ENCODE peak calls at places on chromosomes 5 and 9, in nine cellular contexts. One of them, this sample, is unnamed.

GRCh38 chr5:88269222-88269771 is 652 bp upstream of the TMEM161B start:
- DNase-seq in A549: peak; percentile 3
- DNase-seq in heart right ventricle: no peak
- DNase-seq in progenitor cell of endocrine pancreas: no peak
- DNase-seq in prostate gland: peak; percentile 8
- DNase-seq in CD4-positive, alpha-beta T cell: no peak
- DNase-seq in lower leg skin: no peak
- DNase-seq in HCT116: no peak
- DNase-seq in pancreas: no peak
- DNase-seq in this sample: no peak

GRCh38 chr5:37777472-37778135 is 62.2 kb downstream of the GDNF start:
- DNase-seq in A549: no peak
- DNase-seq in heart right ventricle: no peak
- DNase-seq in progenitor cell of endocrine pancreas: no peak
- DNase-seq in prostate gland: no peak
- DNase-seq in CD4-positive, alpha-beta T cell: no peak
- DNase-seq in lower leg skin: no peak
- DNase-seq in HCT116: no peak
- DNase-seq in pancreas: no peak
- DNase-seq in this sample: no peak

GRCh38 chr5:55585266-55585610 is 50.5 kb upstream of the PLPP1 start:
- DNase-seq in A549: no peak
- DNase-seq in heart right ventricle: no peak
- DNase-seq in progenitor cell of endocrine pancreas: no peak
- DNase-seq in prostate gland: no peak
- DNase-seq in CD4-positive, alpha-beta T cell: no peak
- DNase-seq in lower leg skin: no peak
- DNase-seq in HCT116: no peak
- DNase-seq in pancreas: no peak
- DNase-seq in this sample: no peak

GRCh38 chr5:100852051-100852450 is 51.0 kb downstream of the ST8SIA4 start:
- DNase-seq in A549: no peak
- DNase-seq in heart right ventricle: no peak
- DNase-seq in progenitor cell of endocrine pancreas: no peak
- DNase-seq in prostate gland: no peak
- DNase-seq in CD4-positive, alpha-beta T cell: no peak
- DNase-seq in lower leg skin: no peak
- DNase-seq in HCT116: no peak
- DNase-seq in pancreas: no peak
- DNase-seq in this sample: no peak

GRCh38 chr9:124282442-124283231 is 24.9 kb downstream of the NEK6 start:
- DNase-seq in A549: no peak
- DNase-seq in heart right ventricle: peak; percentile 75
- DNase-seq in progenitor cell of endocrine pancreas: no peak
- DNase-seq in prostate gland: no peak
- DNase-seq in CD4-positive, alpha-beta T cell: no peak
- DNase-seq in lower leg skin: no peak
- DNase-seq in HCT116: no peak
- DNase-seq in pancreas: no peak
- DNase-seq in this sample: no peak

GRCh38 chr5:90446961-90447360 is 27.6 kb downstream of the MBLAC2 start:
- DNase-seq in A549: no peak
- DNase-seq in heart right ventricle: no peak
- DNase-seq in progenitor cell of endocrine pancreas: no peak
- DNase-seq in prostate gland: no peak
- DNase-seq in CD4-positive, alpha-beta T cell: no peak
- DNase-seq in lower leg skin: no peak
- DNase-seq in HCT116: no peak
- DNase-seq in pancreas: no peak
- DNase-seq in this sample: no peak

GRCh38 chr9:37967681-37968080 is 63.8 kb upstream of the SLC25A51 start:
- DNase-seq in A549: no peak
- DNase-seq in heart right ventricle: no peak
- DNase-seq in progenitor cell of endocrine pancreas: no peak
- DNase-seq in prostate gland: no peak
- DNase-seq in CD4-positive, alpha-beta T cell: no peak
- DNase-seq in lower leg skin: no peak
- DNase-seq in HCT116: no peak
- DNase-seq in pancreas: peak; percentile 23
- DNase-seq in this sample: no peak

GRCh38 chr5:74648835-74649286 is 8.3 kb upstream of the ENC1 start:
- DNase-seq in A549: peak; percentile 77
- DNase-seq in heart right ventricle: no peak
- DNase-seq in progenitor cell of endocrine pancreas: no peak
- DNase-seq in prostate gland: peak; percentile 32
- DNase-seq in CD4-positive, alpha-beta T cell: no peak
- DNase-seq in lower leg skin: no peak
- DNase-seq in HCT116: no peak
- DNase-seq in pancreas: no peak
- DNase-seq in this sample: peak; percentile 32

GRCh38 chr9:5111696-5112095 is 73.7 kb downstream of the INSL6 start:
- DNase-seq in A549: no peak
- DNase-seq in heart right ventricle: no peak
- DNase-seq in progenitor cell of endocrine pancreas: no peak
- DNase-seq in prostate gland: no peak
- DNase-seq in CD4-positive, alpha-beta T cell: no peak
- DNase-seq in lower leg skin: no peak
- DNase-seq in HCT116: no peak
- DNase-seq in pancreas: peak; percentile 71
- DNase-seq in this sample: no peak

GRCh38 chr9:34405719-34406118 is 29.0 kb upstream of the MYORG start:
- DNase-seq in A549: no peak
- DNase-seq in heart right ventricle: no peak
- DNase-seq in progenitor cell of endocrine pancreas: no peak
- DNase-seq in prostate gland: no peak
- DNase-seq in CD4-positive, alpha-beta T cell: no peak
- DNase-seq in lower leg skin: no peak
- DNase-seq in HCT116: no peak
- DNase-seq in pancreas: no peak
- DNase-seq in this sample: no peak

GRCh38 chr9:7479300-7479699 is 320.3 kb downstream of the DMAC1 start:
- DNase-seq in A549: no peak
- DNase-seq in heart right ventricle: no peak
- DNase-seq in progenitor cell of endocrine pancreas: no peak
- DNase-seq in prostate gland: no peak
- DNase-seq in CD4-positive, alpha-beta T cell: no peak
- DNase-seq in lower leg skin: no peak
- DNase-seq in HCT116: no peak
- DNase-seq in pancreas: no peak
- DNase-seq in this sample: no peak

GRCh38 chr9:119289740-119290139 is 79.5 kb downstream of the BRINP1 start:
- DNase-seq in A549: peak; percentile 9
- DNase-seq in heart right ventricle: no peak
- DNase-seq in progenitor cell of endocrine pancreas: peak; percentile 39
- DNase-seq in prostate gland: peak; percentile 67
- DNase-seq in CD4-positive, alpha-beta T cell: no peak
- DNase-seq in lower leg skin: no peak
- DNase-seq in HCT116: no peak
- DNase-seq in pancreas: no peak
- DNase-seq in this sample: peak; percentile 25

GRCh38 chr5:36640949-36641348 is 34.5 kb downstream of the SLC1A3 start:
- DNase-seq in A549: no peak
- DNase-seq in heart right ventricle: no peak
- DNase-seq in progenitor cell of endocrine pancreas: no peak
- DNase-seq in prostate gland: no peak
- DNase-seq in CD4-positive, alpha-beta T cell: no peak
- DNase-seq in lower leg skin: no peak
- DNase-seq in HCT116: no peak
- DNase-seq in pancreas: no peak
- DNase-seq in this sample: no peak

GRCh38 chr5:43432486-43433365 is 20.5 kb upstream of the CCL28 start:
- DNase-seq in A549: peak; percentile 49
- DNase-seq in heart right ventricle: peak; percentile 59
- DNase-seq in progenitor cell of endocrine pancreas: no peak
- DNase-seq in prostate gland: peak; percentile 90
- DNase-seq in CD4-positive, alpha-beta T cell: no peak
- DNase-seq in lower leg skin: peak; percentile 92
- DNase-seq in HCT116: peak; percentile 31
- DNase-seq in pancreas: peak; percentile 70
- DNase-seq in this sample: no peak

GRCh38 chr5:130138406-130139060 is 234.3 kb downstream of the CHSY3 start:
- DNase-seq in A549: no peak
- DNase-seq in heart right ventricle: no peak
- DNase-seq in progenitor cell of endocrine pancreas: no peak
- DNase-seq in prostate gland: no peak
- DNase-seq in CD4-positive, alpha-beta T cell: no peak
- DNase-seq in lower leg skin: no peak
- DNase-seq in HCT116: no peak
- DNase-seq in pancreas: no peak
- DNase-seq in this sample: no peak

GRCh38 chr5:130136300-130136699 is 232.0 kb downstream of the CHSY3 start:
- DNase-seq in A549: no peak
- DNase-seq in heart right ventricle: no peak
- DNase-seq in progenitor cell of endocrine pancreas: no peak
- DNase-seq in prostate gland: no peak
- DNase-seq in CD4-positive, alpha-beta T cell: no peak
- DNase-seq in lower leg skin: no peak
- DNase-seq in HCT116: no peak
- DNase-seq in pancreas: no peak
- DNase-seq in this sample: no peak

DNA sequence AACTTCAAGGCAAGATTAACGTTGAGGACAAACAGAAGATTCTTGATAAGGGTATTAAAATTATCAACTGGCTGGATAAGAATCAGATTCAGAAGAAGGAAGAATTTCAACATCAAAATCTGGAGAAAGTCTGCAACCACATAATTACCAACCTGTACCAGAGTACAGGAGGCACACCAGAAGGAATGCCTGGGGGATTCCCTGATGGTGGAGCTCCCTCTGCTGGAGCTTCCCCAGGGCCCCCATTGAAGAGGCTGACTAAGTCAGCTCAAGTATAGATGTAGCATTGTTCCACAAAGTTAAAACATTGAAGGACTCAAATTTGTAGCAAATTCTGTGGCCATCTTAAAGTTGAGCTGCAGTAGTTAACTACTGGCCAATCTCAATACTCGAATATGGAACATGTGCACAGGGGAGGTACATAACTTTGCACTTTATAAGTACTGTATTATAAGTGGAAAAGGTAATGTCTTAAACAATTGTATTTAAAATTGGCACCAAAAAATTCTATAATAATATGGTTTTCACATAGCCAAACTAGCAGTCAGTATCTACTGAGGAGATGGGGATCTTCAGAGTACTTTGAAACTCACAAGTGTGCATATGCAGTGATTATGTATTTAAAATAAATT is 237.5 kb downstream of the CHSY3 start:
- DNase-seq in A549: peak; percentile 24
- DNase-seq in heart right ventricle: peak; percentile 15
- DNase-seq in progenitor cell of endocrine pancreas: peak; percentile 11
- DNase-seq in prostate gland: no peak
- DNase-seq in CD4-positive, alpha-beta T cell: no peak
- DNase-seq in lower leg skin: no peak
- DNase-seq in HCT116: no peak
- DNase-seq in pancreas: no peak
- DNase-seq in this sample: no peak
- TF ChIP-seq CTCF in A549: peak; percentile 21
- TF ChIP-seq CTCF in heart right ventricle: peak; percentile 61
- TF ChIP-seq CTCF in progenitor cell of endocrine pancreas: peak; percentile 57
- TF ChIP-seq CTCF in prostate gland: no peak
- TF ChIP-seq CTCF in CD4-positive, alpha-beta T cell: no peak
- TF ChIP-seq CTCF in lower leg skin: no peak
- TF ChIP-seq CTCF in HCT116: peak; percentile 49
- TF ChIP-seq CTCF in pancreas: no peak
- TF ChIP-seq CTCF in this sample: peak; percentile 77

DNA sequence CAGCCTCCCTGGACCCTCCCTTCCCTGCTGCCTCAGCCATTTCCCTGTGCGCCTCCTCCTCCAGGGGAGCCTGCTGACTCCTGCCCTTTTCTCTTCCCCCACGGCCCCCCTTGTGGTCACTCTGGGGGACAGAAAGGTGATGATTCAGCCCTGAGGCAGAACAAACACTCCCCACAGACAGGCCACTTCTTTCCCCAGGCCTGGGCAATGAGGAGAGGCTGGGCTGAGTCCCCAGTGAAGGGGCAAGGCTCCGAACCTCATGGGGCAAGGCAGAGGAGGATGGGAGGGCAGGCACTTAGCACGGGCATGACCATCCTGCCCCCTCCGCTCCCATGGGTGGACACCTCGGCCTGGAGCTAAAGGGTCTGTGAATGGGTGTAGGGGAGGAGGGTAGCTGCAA is 21.0 kb downstream of the CSF1R start:
- DNase-seq in A549: no peak
- DNase-seq in heart right ventricle: peak; percentile 41
- DNase-seq in progenitor cell of endocrine pancreas: no peak
- DNase-seq in prostate gland: no peak
- DNase-seq in CD4-positive, alpha-beta T cell: no peak
- DNase-seq in lower leg skin: no peak
- DNase-seq in HCT116: no peak
- DNase-seq in pancreas: no peak
- DNase-seq in this sample: no peak
- TF ChIP-seq CTCF in A549: no peak
- TF ChIP-seq CTCF in heart right ventricle: no peak
- TF ChIP-seq CTCF in progenitor cell of endocrine pancreas: no peak
- TF ChIP-seq CTCF in prostate gland: no peak
- TF ChIP-seq CTCF in CD4-positive, alpha-beta T cell: no peak
- TF ChIP-seq CTCF in lower leg skin: no peak
- TF ChIP-seq CTCF in HCT116: no peak
- TF ChIP-seq CTCF in pancreas: no peak
- TF ChIP-seq CTCF in this sample: no peak

GRCh38 chr9:134545213-134546211 is 96.1 kb upstream of the COL5A1 start:
- DNase-seq in A549: no peak
- DNase-seq in heart right ventricle: no peak
- DNase-seq in progenitor cell of endocrine pancreas: no peak
- DNase-seq in prostate gland: no peak
- DNase-seq in CD4-positive, alpha-beta T cell: no peak
- DNase-seq in lower leg skin: no peak
- DNase-seq in HCT116: no peak
- DNase-seq in pancreas: no peak
- DNase-seq in this sample: no peak
- TF ChIP-seq CTCF in A549: no peak
- TF ChIP-seq CTCF in heart right ventricle: no peak
- TF ChIP-seq CTCF in progenitor cell of endocrine pancreas: no peak
- TF ChIP-seq CTCF in prostate gland: no peak
- TF ChIP-seq CTCF in CD4-positive, alpha-beta T cell: no peak
- TF ChIP-seq CTCF in lower leg skin: no peak
- TF ChIP-seq CTCF in HCT116: no peak
- TF ChIP-seq CTCF in pancreas: no peak
- TF ChIP-seq CTCF in this sample: no peak

GRCh38 chr5:176499273-176499672 is 37.9 kb downstream of the RNF44 start:
- DNase-seq in A549: no peak
- DNase-seq in heart right ventricle: no peak
- DNase-seq in progenitor cell of endocrine pancreas: no peak
- DNase-seq in prostate gland: no peak
- DNase-seq in CD4-positive, alpha-beta T cell: no peak
- DNase-seq in lower leg skin: no peak
- DNase-seq in HCT116: no peak
- DNase-seq in pancreas: no peak
- DNase-seq in this sample: no peak

GRCh38 chr5:176501333-176501732 is 35.9 kb downstream of the RNF44 start:
- DNase-seq in A549: no peak
- DNase-seq in heart right ventricle: no peak
- DNase-seq in progenitor cell of endocrine pancreas: no peak
- DNase-seq in prostate gland: no peak
- DNase-seq in CD4-positive, alpha-beta T cell: no peak
- DNase-seq in lower leg skin: no peak
- DNase-seq in HCT116: no peak
- DNase-seq in pancreas: no peak
- DNase-seq in this sample: no peak

GRCh38 chr5:176497852-176498251 is 39.4 kb downstream of the RNF44 start:
- DNase-seq in A549: no peak
- DNase-seq in heart right ventricle: no peak
- DNase-seq in progenitor cell of endocrine pancreas: no peak
- DNase-seq in prostate gland: no peak
- DNase-seq in CD4-positive, alpha-beta T cell: no peak
- DNase-seq in lower leg skin: no peak
- DNase-seq in HCT116: no peak
- DNase-seq in pancreas: no peak
- DNase-seq in this sample: no peak

GRCh38 chr5:176500511-176500910 is 36.7 kb downstream of the RNF44 start:
- DNase-seq in A549: no peak
- DNase-seq in heart right ventricle: no peak
- DNase-seq in progenitor cell of endocrine pancreas: no peak
- DNase-seq in prostate gland: no peak
- DNase-seq in CD4-positive, alpha-beta T cell: no peak
- DNase-seq in lower leg skin: no peak
- DNase-seq in HCT116: no peak
- DNase-seq in pancreas: no peak
- DNase-seq in this sample: no peak
- TF ChIP-seq CTCF in A549: no peak
- TF ChIP-seq CTCF in heart right ventricle: no peak
- TF ChIP-seq CTCF in progenitor cell of endocrine pancreas: no peak
- TF ChIP-seq CTCF in prostate gland: no peak
- TF ChIP-seq CTCF in CD4-positive, alpha-beta T cell: no peak
- TF ChIP-seq CTCF in lower leg skin: no peak
- TF ChIP-seq CTCF in HCT116: no peak
- TF ChIP-seq CTCF in pancreas: no peak
- TF ChIP-seq CTCF in this sample: no peak